ENCODE peak calls at places on chromosome 22, in six cellular contexts. Y is astrocyte, S is PC-3, P is psoas muscle, C is pancreas, U is Peyer's patch. W is an unnamed sample.
A peak's percentile ranks its signal among the peaks of the same experiment; 100 is the strongest.

GRCh38 chr22:35966314-35967045 is 62.1 kb downstream of the RBFOX2 start:
- DNase-seq in U (no peak), Y (peak; percentile 74), S (peak; percentile 41), P (no peak), C (no peak), W (no peak)

GRCh38 chr22:28600546-28601143 is 79.0 kb downstream of the TTC28 start:
- DNase-seq in C (no peak), S (peak; percentile 70), P (no peak), U (no peak), Y (peak; percentile 27), W (peak; percentile 16)

GRCh38 chr22:35894937-35895708 is 133.5 kb downstream of the RBFOX2 start:
- DNase-seq in U (no peak), Y (peak; percentile 68), C (no peak), S (peak; percentile 50), P (no peak), W (peak; percentile 70)

GRCh38 chr22:41589260-41589600 is 410 bp downstream of the PMM1 start:
- DNase-seq in Y (no peak), P (no peak), U (peak; percentile 63), S (no peak), C (peak; percentile 57), W (no peak)

GRCh38 chr22:36584666-36585065 is 55.7 kb upstream of the EIF3D start:
- DNase-seq in Y (no peak), U (no peak), S (no peak), C (no peak), P (no peak), W (no peak)

GRCh38 chr22:26548984-26549383 is 36.7 kb upstream of the TFIP11 start:
- DNase-seq in Y (no peak), P (no peak), C (no peak), S (no peak), U (no peak), W (peak; percentile 49)

GRCh38 chr22:43038325-43038724 is 23.4 kb upstream of the PACSIN2 start:
- DNase-seq in S (no peak), Y (no peak), P (no peak), U (no peak), C (no peak), W (no peak)

GRCh38 chr22:29459773-29460172 is 20.2 kb upstream of the NEFH start:
- DNase-seq in P (no peak), Y (no peak), S (no peak), C (no peak), U (no peak), W (no peak)

GRCh38 chr22:42176271-42176670 is 45.7 kb upstream of the CYP2D6 start:
- DNase-seq in P (no peak), S (no peak), U (no peak), Y (no peak), C (no peak), W (no peak)

GRCh38 chr22:19147193-19147780 is 2.8 kb downstream of the GSC2 start:
- DNase-seq in C (no peak), S (no peak), P (no peak), Y (no peak), U (no peak), W (no peak)

GRCh38 chr22:25880524-25880923 is 138.5 kb downstream of the MYO18B start:
- DNase-seq in S (no peak), C (no peak), Y (no peak), P (no peak), U (no peak), W (no peak)

GRCh38 chr22:31400023-31400397 is 606 bp downstream of the DRG1 start:
- DNase-seq in S (no peak), P (no peak), U (no peak), C (no peak), Y (peak; percentile 33), W (no peak)

GRCh38 chr22:36934153-36934939 is 20.9 kb downstream of the CSF2RB start:
- DNase-seq in Y (no peak), C (no peak), P (no peak), S (no peak), U (no peak), W (no peak)

GRCh38 chr22:25078591-25078990 is 121.1 kb upstream of the CRYBB3 start:
- DNase-seq in Y (peak; percentile 42), U (no peak), C (no peak), P (no peak), S (no peak), W (no peak)

GRCh38 chr22:33028191-33028700 is 29.9 kb downstream of the SYN3 start:
- DNase-seq in P (no peak), Y (no peak), C (no peak), U (no peak), S (no peak), W (no peak)

GRCh38 chr22:28998681-28999080 is 63.0 kb downstream of the C22orf31 start:
- DNase-seq in Y (no peak), C (no peak), S (no peak), U (no peak), P (no peak), W (no peak)

GRCh38 chr22:22866381-22867111 is 21.1 kb upstream of the IGLL5 start:
- DNase-seq in S (peak; percentile 2), P (no peak), C (no peak), Y (no peak), U (no peak), W (no peak)

GRCh38 chr22:41598081-41598480 is 8.4 kb upstream of the PMM1 start:
- DNase-seq in P (no peak), Y (peak; percentile 83), C (no peak), U (no peak), S (peak; percentile 40), W (peak; percentile 74)

DNA sequence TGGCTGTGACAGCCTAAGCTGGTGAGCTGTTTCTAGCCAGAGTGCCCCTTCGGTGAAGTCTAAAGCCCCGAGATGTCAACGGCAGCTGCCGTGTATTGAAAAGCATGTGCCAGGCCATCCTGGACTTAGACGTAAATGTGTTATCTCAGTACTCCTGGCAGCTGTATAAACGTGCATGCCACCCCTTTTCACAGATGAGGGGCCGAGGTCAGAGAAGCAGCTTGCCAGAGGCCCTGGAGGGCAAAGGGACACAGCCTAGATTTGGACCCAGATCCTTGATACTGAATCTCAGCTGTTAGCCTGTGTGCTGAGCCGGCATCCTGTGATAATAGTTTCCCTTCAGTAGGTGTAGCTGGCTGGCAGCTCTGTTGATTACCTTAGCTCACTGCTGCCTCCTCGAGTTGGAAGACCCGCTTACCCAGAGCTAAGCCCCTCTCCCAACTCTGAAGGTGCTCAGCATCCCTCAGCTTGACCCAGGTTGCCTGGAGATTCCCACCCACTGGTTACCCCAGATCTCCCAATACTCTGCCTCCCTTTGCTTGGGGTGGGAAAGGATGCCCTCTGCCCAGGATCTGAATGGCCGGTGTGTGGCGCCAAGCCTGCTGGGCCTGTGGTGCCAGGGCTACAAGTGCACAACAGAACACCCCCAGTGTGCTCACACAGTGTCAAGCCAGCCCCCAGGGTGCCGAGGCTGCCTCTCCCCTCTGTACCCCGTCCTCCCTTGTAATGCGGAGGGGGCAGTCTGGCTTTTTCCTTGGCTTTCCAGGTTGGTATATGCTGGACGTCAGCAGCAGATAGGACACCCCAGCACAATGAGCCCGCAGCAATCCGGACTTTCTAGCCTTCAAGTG is 59.8 kb upstream of the WNT7B start:
- DNase-seq in S (peak; percentile 57), C (peak; percentile 65), P (no peak), Y (no peak), U (peak; percentile 66), W (no peak)
- TF ChIP-seq CTCF in S (peak; percentile 60), C (no peak), P (no peak), Y (no peak), U (no peak), W (peak; percentile 57)

DNA sequence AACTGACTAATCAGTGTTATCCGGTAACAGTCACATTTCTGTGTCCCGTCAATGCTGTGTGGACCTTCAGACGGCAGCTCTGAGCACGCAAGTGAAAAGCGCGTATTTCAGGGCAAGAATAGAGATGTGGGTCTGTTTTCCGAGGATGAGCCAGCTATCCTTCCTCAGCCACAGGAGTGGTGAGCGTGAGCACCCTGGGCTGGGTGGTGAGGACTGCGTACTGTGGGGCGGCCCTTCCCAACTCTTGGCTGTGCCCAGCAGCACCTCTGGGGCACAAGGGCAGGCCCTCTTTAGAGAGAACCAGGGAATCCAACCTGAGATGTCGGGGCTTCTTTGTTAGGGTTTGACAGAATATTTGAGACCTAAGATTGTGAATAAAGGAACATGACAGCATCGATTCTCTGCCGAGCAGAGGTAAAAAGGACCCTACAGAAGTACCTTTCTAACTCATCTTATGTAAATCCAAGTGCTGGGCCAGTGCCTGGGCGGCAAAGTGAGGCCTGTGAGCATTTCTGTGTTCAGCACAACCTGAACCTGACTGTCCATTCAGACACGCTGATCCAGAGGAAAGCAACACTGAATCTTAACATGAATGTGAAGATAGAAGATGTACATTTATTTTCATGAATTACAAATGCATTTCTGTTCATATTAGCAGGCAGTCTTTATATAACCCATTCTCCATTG is 26.5 kb upstream of the YPEL1 start:
- DNase-seq in Y (no peak), U (no peak), S (no peak), P (no peak), C (no peak), W (no peak)
- H3K27ac ChIP-seq in Y (no peak overlapping the region), U (peak overlapping the region; percentile 2), S (no peak overlapping the region), P (no peak overlapping the region), C (no peak overlapping the region), W (no peak overlapping the region)

DNA sequence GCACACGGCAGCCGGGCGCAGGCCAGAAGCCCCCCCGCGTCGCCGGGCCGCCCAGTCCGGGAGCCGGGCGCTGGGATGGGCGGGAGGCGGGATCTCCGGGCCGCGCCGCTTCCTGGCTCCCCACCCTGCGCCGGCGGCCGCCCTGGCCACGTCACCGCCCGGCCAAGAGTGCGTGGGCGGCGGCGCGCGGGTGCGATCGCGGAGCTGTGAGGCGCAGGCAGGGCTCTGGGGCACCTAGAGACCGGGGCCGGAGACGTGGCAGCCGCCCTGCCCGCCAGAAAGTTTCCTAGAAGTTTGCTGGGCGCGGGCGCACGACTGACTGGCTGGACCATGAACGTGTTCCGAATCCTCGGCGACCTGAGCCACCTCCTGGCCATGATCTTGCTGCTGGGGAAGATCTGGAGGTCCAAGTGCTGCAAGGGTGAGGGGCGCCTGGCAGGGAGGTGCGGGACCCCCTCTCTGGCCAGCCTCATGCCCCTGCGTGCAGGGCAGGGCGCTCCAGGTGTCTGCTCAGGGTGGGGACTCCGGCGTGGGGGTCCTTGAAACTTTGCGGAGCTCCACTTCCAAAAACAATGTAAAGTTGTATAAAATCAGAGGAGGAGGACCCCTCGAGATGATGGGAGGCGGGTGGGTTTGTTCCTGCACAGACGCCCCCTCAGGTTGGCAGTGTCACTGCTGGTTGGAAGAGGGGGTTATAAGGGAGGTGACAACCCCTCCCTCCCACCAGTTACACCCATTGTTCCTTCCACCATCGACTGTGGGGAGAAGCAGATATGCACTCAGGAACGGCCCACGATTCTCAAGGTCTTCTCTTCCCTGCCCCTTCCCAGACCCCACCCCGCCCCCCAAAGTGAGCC is at the start of gene KDELR3:
- DNase-seq in U (peak; percentile 83), Y (peak; percentile 52), P (peak; percentile 75), S (peak; percentile 62), C (peak; percentile 55), W (peak; percentile 81)
- TF ChIP-seq CTCF in U (no peak), Y (no peak), P (no peak), S (no peak), C (no peak), W (no peak)

GRCh38 chr22:38017272-38017920 is 33.0 kb upstream of the SOX10 start:
- DNase-seq in C (peak; percentile 71), S (no peak), Y (peak; percentile 32), P (peak; percentile 82), U (peak; percentile 66), W (no peak)

GRCh38 chr22:38018938-38019827 is 34.8 kb upstream of the SOX10 start:
- DNase-seq in C (no peak), P (no peak), Y (no peak), U (no peak), S (no peak), W (no peak)

GRCh38 chr22:38016182-38017078 is 32.1 kb upstream of the SOX10 start:
- DNase-seq in P (no peak), U (no peak), S (peak; percentile 66), Y (no peak), C (peak; percentile 48), W (no peak)

GRCh38 chr22:38021201-38021600 is 36.0 kb upstream of the PICK1 start:
- DNase-seq in C (no peak), S (no peak), P (no peak), U (no peak), Y (no peak), W (no peak)

GRCh38 chr22:38017939-38018885 is 33.9 kb upstream of the SOX10 start:
- DNase-seq in S (no peak), P (no peak), C (no peak), U (no peak), Y (no peak), W (no peak)
- H3K27ac ChIP-seq in S (no peak overlapping the region), P (no peak overlapping the region), C (no peak overlapping the region), U (no peak overlapping the region), Y (no peak overlapping the region), W (no peak overlapping the region)

W was measured in RWPE1.